ENCODE peak calls at places on chromosomes 16 and 17, in five cellular contexts. H is mucosa of descending colon, F is right atrium auricular region, V is astrocyte of the cerebellum, D is kidney epithelial cell. G is an unnamed sample.

GRCh38 chr17:27466376-27466747 is 10.1 kb downstream of the KSR1 start:
- DNase-seq in H (no peak), F (no peak), V (no peak), D (no peak), G (no peak)

GRCh38 chr17:16407911-16408588 is 7.3 kb upstream of the TRPV2 start:
- DNase-seq in H (peak), F (peak), V (peak), D (no peak), G (peak)

GRCh38 chr17:14211778-14212177 is 24.9 kb downstream of the CDRT15 start:
- DNase-seq in H (no peak), F (no peak), V (no peak), D (no peak), G (peak)

GRCh38 chr17:9875441-9875840 is 29.6 kb downstream of the RCVRN start:
- DNase-seq in H (peak), F (no peak), V (peak), D (peak), G (no peak)

GRCh38 chr17:69502488-69502887 is 88.0 kb downstream of the MAP2K6 start:
- DNase-seq in H (no peak), F (no peak), V (no peak), D (no peak), G (no peak)

GRCh38 chr17:60416368-60416925 is 5.8 kb upstream of the CHCT1 start:
- DNase-seq in H (peak), F (no peak), V (no peak), D (no peak), G (no peak)

GRCh38 chr17:49454050-49454449 is 39.4 kb upstream of the PHB1 start:
- DNase-seq in H (no peak), F (no peak), V (no peak), D (no peak), G (no peak)

GRCh38 chr17:37239690-37240344 is 136.0 kb upstream of the C17orf78 start:
- DNase-seq in H (peak), F (no peak), V (peak), D (no peak), G (no peak)

GRCh38 chr17:5354886-5355415 is 64.5 kb downstream of the NUP88 start:
- DNase-seq in H (no peak), F (no peak), V (no peak), D (no peak), G (no peak)

GRCh38 chr16:88208112-88208511 is 174.6 kb upstream of the ZNF469 start:
- DNase-seq in H (no peak), F (no peak), V (no peak), D (no peak), G (no peak)

GRCh38 chr17:43540821-43541674 is 5.1 kb downstream of the ETV4 start:
- DNase-seq in H (no peak), F (no peak), V (no peak), D (no peak), G (no peak)

GRCh38 chr16:84088695-84089395 is 27.9 kb downstream of the MBTPS1 start:
- DNase-seq in H (peak), F (no peak), V (no peak), D (no peak), G (peak)

GRCh38 chr17:3529817-3530741 is 27.5 kb downstream of the TRPV3 start:
- DNase-seq in H (no peak), F (peak), V (no peak), D (no peak), G (no peak)

GRCh38 chr17:41589301-41589700 is 2.6 kb upstream of the KRT14 start:
- DNase-seq in H (no peak), F (no peak), V (no peak), D (no peak), G (no peak)

GRCh38 chr16:87392823-87393679 is 915 bp downstream of the MAP1LC3B start:
- DNase-seq in H (peak), F (no peak), V (no peak), D (no peak), G (peak)

GRCh38 chr17:77581480-77581879 is 377.0 kb upstream of the TNRC6C start:
- DNase-seq in H (no peak), F (no peak), V (no peak), D (no peak), G (no peak)

GRCh38 chr16:87806608-87807546 is 41.1 kb upstream of the KLHDC4 start:
- DNase-seq in H (peak), F (peak), V (no peak), D (peak), G (peak)

GRCh38 chr17:43546317-43547188 is at the start of gene ETV4:
- DNase-seq in H (peak), F (peak), V (peak), D (no peak), G (peak)

GRCh38 chr16:54454616-54455015 is 168.0 kb upstream of the IRX3 start:
- DNase-seq in H (no peak), F (no peak), V (no peak), D (no peak), G (no peak)

GRCh38 chr16:24975428-24975889 is 39.7 kb downstream of the ARHGAP17 start:
- DNase-seq in H (no peak), F (no peak), V (no peak), D (no peak), G (no peak)

GRCh38 chr16:70753228-70753627 is 47.7 kb downstream of the VAC14 start:
- DNase-seq in H (no peak), F (no peak), V (no peak), D (no peak), G (no peak)

GRCh38 chr17:62627904-62628603 is 584 bp downstream of the MRC2 start:
- DNase-seq in H (no peak), F (no peak), V (no peak), D (no peak), G (no peak)

GRCh38 chr16:9165601-9166220 is 74.3 kb downstream of the HAPSTR1 start:
- DNase-seq in H (no peak), F (no peak), V (no peak), D (no peak), G (no peak)

GRCh38 chr16:72014675-72015074 is 6.1 kb downstream of the DHODH start:
- DNase-seq in H (no peak), F (no peak), V (no peak), D (no peak), G (no peak)

GRCh38 chr16:86048882-86049585 is 150.1 kb downstream of the IRF8 start:
- DNase-seq in H (no peak), F (no peak), V (no peak), D (no peak), G (no peak)
- TF ChIP-seq CTCF in H (no peak), F (no peak), V (no peak), D (no peak), G (no peak)

GRCh38 chr17:82334622-82335394 is 1.2 kb upstream of the SECTM1 start:
- DNase-seq in H (peak), F (no peak), V (no peak), D (no peak), G (no peak)

GRCh38 chr17:82331345-82331939 is 2.1 kb downstream of the SECTM1 start:
- DNase-seq in H (peak), F (no peak), V (no peak), D (no peak), G (no peak)

GRCh38 chr17:82333279-82334171 is at the start of gene SECTM1:
- DNase-seq in H (peak), F (peak), V (no peak), D (no peak), G (no peak)

GRCh38 chr17:82334204-82334621 is 647 bp upstream of the SECTM1 start:
- DNase-seq in H (peak), F (no peak), V (no peak), D (no peak), G (no peak)

GRCh38 chr17:82332669-82333278 is 792 bp downstream of the SECTM1 start:
- DNase-seq in H (peak), F (peak), V (peak), D (peak), G (no peak)
- TF ChIP-seq CTCF in H (no peak), F (no peak), V (no peak), D (no peak), G (no peak)

GRCh38 chr17:2427910-2428309 is 27.1 kb upstream of the MNT start:
- DNase-seq in H (no peak), F (no peak), V (no peak), D (no peak), G (no peak)
- TF ChIP-seq CTCF in H (no peak), F (no peak), V (no peak), D (no peak), G (no peak)

GRCh38 chr17:65531508-65532431 is 29.7 kb downstream of the AXIN2 start:
- DNase-seq in H (peak), F (peak), V (no peak), D (no peak), G (no peak)
- TF ChIP-seq CTCF in H (no peak), F (peak), V (peak), D (peak), G (no peak)

G was measured in activated B cell treated with CpG ODN at 0.5 μM for 24 hours.